ENCODE peak calls at places on chromosomes 1 and 21, in eight cellular contexts. B, S, V, J, X, M, H and U are unnamed samples.

GRCh38 chr1:17887646-17888395 is 132.7 kb downstream of the ACTL8 start:
- DNase-seq in B (no peak), S (no peak), V (no peak), J (no peak), X (no peak), M (no peak), H (no peak), U (no peak)

GRCh38 chr1:22341791-22342605 is 109.7 kb upstream of the ZBTB40 start:
- DNase-seq in B (peak), S (no peak), V (no peak), J (no peak), X (peak), M (no peak), H (no peak), U (no peak)

GRCh38 chr1:39103321-39104157 is 77.4 kb downstream of the NDUFS5 start:
- DNase-seq in B (no peak), S (no peak), V (no peak), J (no peak), X (peak), M (no peak), H (no peak), U (no peak)

GRCh38 chr1:245215071-245215470 is 60.3 kb downstream of the KIF26B start:
- DNase-seq in B (no peak), S (no peak), V (no peak), J (peak), X (no peak), M (no peak), H (no peak), U (no peak)

GRCh38 chr21:31658053-31658452 is 1.4 kb upstream of the SOD1 start:
- DNase-seq in B (no peak), S (no peak), V (no peak), J (no peak), X (no peak), M (no peak), H (no peak), U (no peak)

GRCh38 chr1:164637461-164638375 is 78.7 kb downstream of the PBX1 start:
- DNase-seq in B (peak), S (no peak), V (peak), J (peak), X (peak), M (no peak), H (no peak), U (no peak)

GRCh38 chr1:212587304-212588136 is 21.0 kb upstream of the ATF3 start:
- DNase-seq in B (no peak), S (no peak), V (no peak), J (no peak), X (no peak), M (no peak), H (no peak), U (no peak)

GRCh38 chr1:22551591-22552370 is 11.5 kb upstream of the EPHA8 start:
- DNase-seq in B (no peak), S (no peak), V (no peak), J (no peak), X (no peak), M (no peak), H (no peak), U (no peak)

GRCh38 chr21:31630062-31630711 is 29.3 kb upstream of the SOD1 start:
- DNase-seq in B (no peak), S (no peak), V (no peak), J (peak), X (peak), M (no peak), H (no peak), U (no peak)

GRCh38 chr1:212630159-212630900 is 21.8 kb downstream of the ATF3 start:
- DNase-seq in B (peak), S (peak), V (peak), J (peak), X (peak), M (peak), H (peak), U (no peak)